ENCODE peak calls at places on chromosomes 16 and 17, in seven cellular contexts. One of them, this sample, is unnamed.

GRCh38 chr16:50632927-50633800 is 47.9 kb downstream of the SNX20 start:
- DNase-seq in left lobe of liver: no peak
- DNase-seq in stimulated activated CD4-positive, alpha-beta T cell treated with anti-CD3 and anti-CD28 coated beads, Interleukin-15, amount 100 ng/mL, for 1 hour: no peak
- DNase-seq in transverse colon: no peak
- DNase-seq in hepatocyte: no peak
- DNase-seq in T-helper 9 cell: no peak
- DNase-seq in HFFc6: no peak
- DNase-seq in this sample: no peak

GRCh38 chr16:11315499-11315898 is 29.8 kb upstream of the RMI2 start:
- DNase-seq in stimulated activated CD4-positive, alpha-beta T cell treated with anti-CD3 and anti-CD28 coated beads, Interleukin-15, amount 100 ng/mL, for 1 hour: no peak
- DNase-seq in transverse colon: no peak
- DNase-seq in T-helper 9 cell: no peak
- DNase-seq in HFFc6: peak; percentile 28
- DNase-seq in hepatocyte: peak; percentile 69
- DNase-seq in left lobe of liver: no peak
- DNase-seq in this sample: no peak

GRCh38 chr16:8729779-8730334 is 55.4 kb downstream of the ABAT start:
- DNase-seq in hepatocyte: no peak
- DNase-seq in transverse colon: no peak
- DNase-seq in T-helper 9 cell: no peak
- DNase-seq in HFFc6: no peak
- DNase-seq in left lobe of liver: no peak
- DNase-seq in stimulated activated CD4-positive, alpha-beta T cell treated with anti-CD3 and anti-CD28 coated beads, Interleukin-15, amount 100 ng/mL, for 1 hour: no peak
- DNase-seq in this sample: no peak

GRCh38 chr17:9241371-9241712 is 220.0 kb downstream of the NTN1 start:
- DNase-seq in T-helper 9 cell: no peak
- DNase-seq in HFFc6: no peak
- DNase-seq in transverse colon: peak; percentile 26
- DNase-seq in stimulated activated CD4-positive, alpha-beta T cell treated with anti-CD3 and anti-CD28 coated beads, Interleukin-15, amount 100 ng/mL, for 1 hour: no peak
- DNase-seq in left lobe of liver: peak; percentile 67
- DNase-seq in hepatocyte: peak; percentile 45
- DNase-seq in this sample: no peak

GRCh38 chr17:17824119-17824779 is 12.5 kb downstream of the SREBF1 start:
- DNase-seq in transverse colon: no peak
- DNase-seq in left lobe of liver: no peak
- DNase-seq in T-helper 9 cell: no peak
- DNase-seq in HFFc6: no peak
- DNase-seq in stimulated activated CD4-positive, alpha-beta T cell treated with anti-CD3 and anti-CD28 coated beads, Interleukin-15, amount 100 ng/mL, for 1 hour: no peak
- DNase-seq in hepatocyte: no peak
- DNase-seq in this sample: peak; percentile 49

GRCh38 chr16:1222553-1223354 is 2.3 kb downstream of the TPSG1 start:
- DNase-seq in T-helper 9 cell: no peak
- DNase-seq in hepatocyte: no peak
- DNase-seq in left lobe of liver: no peak
- DNase-seq in HFFc6: no peak
- DNase-seq in stimulated activated CD4-positive, alpha-beta T cell treated with anti-CD3 and anti-CD28 coated beads, Interleukin-15, amount 100 ng/mL, for 1 hour: no peak
- DNase-seq in transverse colon: no peak
- DNase-seq in this sample: no peak

GRCh38 chr16:86991679-86992078 is 325.5 kb downstream of the C16orf95 start:
- DNase-seq in left lobe of liver: no peak
- DNase-seq in T-helper 9 cell: no peak
- DNase-seq in hepatocyte: no peak
- DNase-seq in transverse colon: no peak
- DNase-seq in HFFc6: peak; percentile 43
- DNase-seq in stimulated activated CD4-positive, alpha-beta T cell treated with anti-CD3 and anti-CD28 coated beads, Interleukin-15, amount 100 ng/mL, for 1 hour: no peak
- DNase-seq in this sample: no peak

GRCh38 chr16:28876016-28876659 is 2.1 kb upstream of the ATP2A1 start:
- DNase-seq in left lobe of liver: no peak
- DNase-seq in transverse colon: no peak
- DNase-seq in T-helper 9 cell: no peak
- DNase-seq in HFFc6: no peak
- DNase-seq in hepatocyte: no peak
- DNase-seq in stimulated activated CD4-positive, alpha-beta T cell treated with anti-CD3 and anti-CD28 coated beads, Interleukin-15, amount 100 ng/mL, for 1 hour: no peak
- DNase-seq in this sample: no peak

GRCh38 chr17:53662608-53663007 is 160.1 kb upstream of the KIF2B start:
- DNase-seq in transverse colon: no peak
- DNase-seq in left lobe of liver: no peak
- DNase-seq in hepatocyte: no peak
- DNase-seq in stimulated activated CD4-positive, alpha-beta T cell treated with anti-CD3 and anti-CD28 coated beads, Interleukin-15, amount 100 ng/mL, for 1 hour: no peak
- DNase-seq in HFFc6: no peak
- DNase-seq in T-helper 9 cell: no peak
- DNase-seq in this sample: no peak